ENCODE peak calls at places on chromosomes 13 and 19, in four cellular contexts. J is mucosa of descending colon, Y is right cardiac atrium, O is aorta. W is an unnamed sample.

GRCh38 chr13:109545964-109546363 is 240.4 kb downstream of the IRS2 start:
- ATAC-seq in O (no peak), Y (no peak), J (no peak), W (no peak)

GRCh38 chr13:58238972-58239773 is 607.6 kb downstream of the PCDH17 start:
- ATAC-seq in J (no peak), Y (peak), O (no peak), W (no peak)

GRCh38 chr19:16216744-16217670 is 19.3 kb downstream of the AP1M1 start:
- ATAC-seq in Y (peak), J (no peak), O (no peak), W (no peak)

GRCh38 chr19:48493718-48494515 is 17.7 kb downstream of the LMTK3 start:
- ATAC-seq in O (no peak), Y (peak), J (peak), W (peak)

GRCh38 chr19:38496603-38497487 is 63.4 kb downstream of the RYR1 start:
- ATAC-seq in O (no peak), J (no peak), Y (no peak), W (no peak)

GRCh38 chr13:81929988-81930387 is 1589.1 kb upstream of the SPRY2 start:
- ATAC-seq in Y (no peak), J (no peak), O (no peak), W (no peak)

GRCh38 chr19:435707-436412 is 25.0 kb downstream of the SHC2 start:
- ATAC-seq in J (no peak), O (peak), Y (peak), W (no peak)

GRCh38 chr19:444677-445210 is 16.1 kb downstream of the SHC2 start:
- ATAC-seq in Y (no peak), J (no peak), O (no peak), W (no peak)

GRCh38 chr13:72896869-72897268 is 114.9 kb downstream of the PIBF1 start:
- ATAC-seq in Y (no peak), J (no peak), O (no peak), W (no peak)

GRCh38 chr19:51325161-51325979 is 13.9 kb downstream of the IGLON5 start:
- ATAC-seq in J (no peak), O (no peak), Y (no peak), W (no peak)

GRCh38 chr13:41919741-41920487 is 41.0 kb downstream of the VWA8 start:
- ATAC-seq in Y (peak), J (peak), O (peak), W (no peak)

GRCh38 chr13:51520524-51520923 is 63.7 kb upstream of the WDFY2 start:
- ATAC-seq in O (no peak), J (no peak), Y (no peak), W (no peak)

GRCh38 chr19:45347570-45348366 is 7.2 kb downstream of the KLC3 start:
- ATAC-seq in O (no peak), Y (no peak), J (no peak), W (no peak)

GRCh38 chr13:63327584-63327983 is 1911.9 kb upstream of the PCDH20 start:
- ATAC-seq in J (no peak), Y (no peak), O (no peak), W (no peak)

GRCh38 chr19:51799998-51800848 is 5.3 kb downstream of the FPR3 start:
- ATAC-seq in Y (peak), O (peak), J (no peak), W (no peak)

GRCh38 chr19:17235618-17236413 is 9.8 kb downstream of the OCEL1 start:
- ATAC-seq in J (peak), O (peak), Y (peak), W (peak)

GRCh38 chr19:17237747-17238706 is 7.7 kb downstream of the NR2F6 start:
- ATAC-seq in Y (no peak), J (no peak), O (no peak), W (no peak)

GRCh38 chr19:17234911-17235617 is 9.0 kb downstream of the OCEL1 start:
- ATAC-seq in J (peak), O (peak), Y (peak), W (peak)

GRCh38 chr19:17236831-17237543 is 8.7 kb downstream of the NR2F6 start:
- ATAC-seq in O (no peak), J (no peak), Y (no peak), W (no peak)

GRCh38 chr19:17236414-17236716 is 9.4 kb downstream of the NR2F6 start:
- ATAC-seq in J (peak), O (peak), Y (peak), W (no peak)
- H3K4me3 ChIP-seq in J (no peak), O (no peak), Y (no peak), W (no peak)

DNA sequence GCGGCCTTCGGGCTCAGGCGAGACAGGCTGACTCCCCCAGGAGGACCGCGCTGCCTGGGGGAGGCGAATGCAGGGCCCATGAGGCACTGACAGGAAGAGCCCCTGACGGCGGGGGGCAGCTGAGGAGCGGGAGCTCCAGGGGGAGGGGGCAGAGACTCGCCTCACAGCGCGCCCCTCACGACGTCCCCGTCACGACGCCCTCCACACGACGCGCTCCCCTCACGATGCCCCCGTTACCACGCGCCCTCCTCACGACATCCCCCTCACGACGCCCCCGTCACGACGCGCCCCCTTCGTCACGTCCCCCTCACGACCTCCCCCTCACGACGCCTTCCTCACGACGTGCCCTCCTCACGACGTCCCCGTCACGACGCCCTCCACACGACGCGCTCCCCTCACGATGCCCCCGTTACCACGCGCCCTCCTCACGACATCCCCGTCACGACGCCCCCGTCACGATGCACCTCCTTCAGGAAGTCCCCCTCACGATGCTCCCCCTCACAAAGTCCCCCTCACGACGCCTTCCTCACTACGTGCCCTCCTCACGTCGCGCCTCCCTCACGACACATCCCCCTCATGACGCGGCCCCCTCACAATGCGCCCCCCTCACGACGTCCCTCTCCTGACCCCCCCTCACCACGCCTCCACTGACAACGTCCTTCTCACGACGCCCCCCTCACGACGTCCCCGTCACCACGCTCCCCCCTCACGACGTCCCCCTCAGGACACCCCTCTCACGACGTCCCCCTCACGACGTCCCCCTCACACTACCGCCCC is 99.6 kb downstream of the ING1 start:
- ATAC-seq in J (no peak), Y (peak), O (peak), W (peak)
- H3K4me3 ChIP-seq in J (no peak), Y (no peak), O (no peak), W (no peak)

GRCh38 chr13:43877788-43878187 is 1.8 kb downstream of the CCDC122 start:
- ATAC-seq in O (no peak), J (no peak), Y (no peak), W (no peak)
- H3K4me3 ChIP-seq in O (no peak), J (no peak), Y (no peak), W (no peak)

DNA sequence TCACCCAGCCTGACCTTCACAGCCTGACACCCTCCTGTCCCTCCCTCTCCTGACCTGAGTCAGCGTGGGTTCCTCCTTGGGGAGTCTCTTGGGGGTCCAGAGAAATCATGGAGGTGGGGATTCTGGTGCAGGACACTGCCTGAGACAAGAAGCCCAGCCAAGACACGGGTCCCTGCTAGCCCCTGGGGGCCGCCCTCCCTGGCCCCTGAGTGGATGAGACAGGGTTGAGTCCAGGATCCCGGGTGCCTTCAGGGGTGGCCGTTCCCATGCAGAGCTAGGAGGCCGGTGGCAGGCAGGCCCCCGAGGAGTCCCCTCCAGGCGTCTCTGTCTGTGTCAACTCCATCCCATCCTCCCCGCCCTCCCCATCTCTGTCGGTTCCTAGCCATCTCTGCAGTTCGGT is 1.6 kb downstream of the MAP2K7 start:
- ATAC-seq in O (no peak), J (no peak), Y (no peak), W (no peak)
- H3K4me3 ChIP-seq in O (no peak), J (no peak), Y (no peak), W (no peak)

DNA sequence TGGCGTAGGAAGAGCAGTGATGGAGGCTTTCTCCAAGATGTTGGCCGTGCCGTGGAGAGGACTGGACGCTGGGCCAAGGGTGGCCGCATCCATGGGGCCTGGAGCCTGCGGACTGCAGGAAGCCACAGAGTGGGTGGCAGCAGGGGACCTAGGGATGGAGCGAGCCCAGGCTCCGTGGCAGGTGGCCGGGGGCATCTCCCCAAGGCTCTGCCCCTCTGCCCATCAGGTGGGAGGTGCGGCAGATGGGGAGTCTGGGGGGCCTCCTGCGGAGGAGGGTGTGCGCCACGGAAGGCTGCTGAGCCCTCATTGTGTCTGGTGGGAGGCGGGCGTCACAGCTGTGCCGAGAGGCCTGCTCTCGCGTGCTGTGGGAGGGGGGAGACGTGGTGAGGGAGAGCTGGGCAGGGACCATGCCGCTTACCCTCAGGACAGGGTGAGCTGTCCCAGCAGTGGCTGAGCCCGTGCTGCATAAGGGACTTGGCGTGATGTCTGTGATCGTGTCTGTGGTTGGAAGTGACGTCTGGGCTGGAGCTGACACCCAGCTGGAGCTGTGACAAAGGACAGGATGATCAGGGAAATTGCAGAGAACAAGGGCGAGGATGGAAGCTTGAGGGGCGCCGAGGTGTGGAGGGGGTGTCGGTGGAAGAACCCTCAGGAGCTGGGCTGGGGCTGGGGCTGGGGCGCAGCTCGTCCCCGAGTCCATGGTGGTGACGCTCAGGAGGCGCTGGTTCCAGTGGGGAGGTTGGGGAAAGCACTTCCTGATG is 13.4 kb downstream of the MCF2L start:
- ATAC-seq in J (no peak), O (no peak), Y (no peak), W (no peak)
- H3K4me3 ChIP-seq in J (no peak), O (no peak), Y (peak), W (no peak)

DNA sequence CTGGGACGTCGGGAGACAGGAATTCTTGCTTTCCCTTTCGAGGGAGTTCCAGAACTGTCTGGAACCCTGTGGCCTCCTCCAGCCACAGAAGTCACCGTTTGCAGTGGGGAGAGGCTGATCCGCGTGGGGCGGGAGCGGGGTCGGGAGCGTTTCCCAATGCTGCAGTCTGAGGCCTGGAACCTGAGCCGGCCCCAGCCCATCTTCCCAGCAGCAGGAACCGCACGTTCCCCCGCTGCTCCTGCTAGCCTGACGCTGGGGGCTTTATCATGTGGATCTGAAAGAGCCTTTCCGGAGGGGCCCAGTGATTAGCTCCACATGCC is 13.4 kb downstream of the DPP9 start:
- ATAC-seq in Y (no peak), O (no peak), J (no peak), W (no peak)
- H3K4me3 ChIP-seq in Y (no peak), O (no peak), J (no peak), W (no peak)

DNA sequence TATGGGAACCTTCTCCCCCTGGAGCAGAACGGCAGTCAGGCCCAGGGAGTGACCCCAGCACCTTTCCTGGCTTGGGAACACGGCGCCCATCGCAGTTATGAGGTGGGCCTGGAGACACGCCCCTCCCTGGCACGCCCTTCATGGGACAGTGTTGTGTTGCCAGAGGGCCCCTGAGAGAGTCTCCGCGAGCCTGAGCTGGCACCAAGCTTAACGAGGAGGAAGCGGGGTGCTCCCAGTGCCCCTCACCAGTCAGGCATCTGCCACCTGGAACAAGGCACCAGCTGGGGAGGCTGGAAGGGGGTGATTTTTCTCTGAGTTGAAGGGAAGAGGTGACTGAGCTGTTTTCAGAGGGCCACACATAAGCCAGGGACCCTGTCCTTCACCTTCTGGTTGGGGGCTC is 180.6 kb downstream of the KDM4B start:
- ATAC-seq in J (no peak), Y (no peak), O (no peak), W (no peak)
- H3K4me3 ChIP-seq in J (no peak), Y (no peak), O (no peak), W (no peak)

GRCh38 chr19:18501832-18502231 is 20.0 kb downstream of the ELL start:
- ATAC-seq in J (no peak), Y (peak), O (peak), W (peak)
- H3K4me3 ChIP-seq in J (no peak), Y (no peak), O (no peak), W (no peak)